ENCODE peak calls at places on chromosomes 12 and 14, in four cellular contexts. One of them, this sample, is unnamed.

GRCh38 chr14:29629839-29630238 is 297.8 kb downstream of the PRKD1 start:
- DNase-seq in cardiac muscle cell: peak; percentile 38
- DNase-seq in lower lobe of right lung: no peak
- DNase-seq in WTC11: no peak
- DNase-seq in this sample: no peak

GRCh38 chr12:52646613-52647012 is 5.4 kb downstream of the KRT2 start:
- DNase-seq in lower lobe of right lung: no peak
- DNase-seq in cardiac muscle cell: no peak
- DNase-seq in WTC11: peak; percentile 29
- DNase-seq in this sample: no peak

GRCh38 chr14:75310295-75311059 is 31.8 kb downstream of the FOS start:
- DNase-seq in cardiac muscle cell: peak; percentile 97
- DNase-seq in WTC11: peak; percentile 78
- DNase-seq in lower lobe of right lung: peak; percentile 85
- DNase-seq in this sample: peak; percentile 70

GRCh38 chr14:94882401-94882800 is 112.5 kb upstream of the GSC start:
- DNase-seq in lower lobe of right lung: no peak
- DNase-seq in cardiac muscle cell: no peak
- DNase-seq in WTC11: no peak
- DNase-seq in this sample: no peak

GRCh38 chr14:50067723-50068495 is 48.5 kb downstream of the VCPKMT start:
- DNase-seq in lower lobe of right lung: no peak
- DNase-seq in cardiac muscle cell: peak; percentile 71
- DNase-seq in WTC11: no peak
- DNase-seq in this sample: no peak

GRCh38 chr12:57049890-57050289 is at the start of gene MYO1A:
- DNase-seq in WTC11: no peak
- DNase-seq in cardiac muscle cell: peak; percentile 25
- DNase-seq in lower lobe of right lung: no peak
- DNase-seq in this sample: peak; percentile 40

GRCh38 chr14:86946446-86946845 is 1046.5 kb downstream of the GALC start:
- DNase-seq in lower lobe of right lung: no peak
- DNase-seq in cardiac muscle cell: no peak
- DNase-seq in WTC11: no peak
- DNase-seq in this sample: no peak

GRCh38 chr12:68293347-68293746 is 38.8 kb downstream of the MDM1 start:
- DNase-seq in lower lobe of right lung: no peak
- DNase-seq in cardiac muscle cell: no peak
- DNase-seq in WTC11: no peak
- DNase-seq in this sample: no peak

GRCh38 chr12:19131020-19131431 is 1.5 kb downstream of the PLEKHA5 start:
- DNase-seq in lower lobe of right lung: no peak
- DNase-seq in cardiac muscle cell: peak; percentile 52
- DNase-seq in WTC11: peak; percentile 29
- DNase-seq in this sample: peak; percentile 6

GRCh38 chr12:131929530-131930456 is 717 bp downstream of the PUS1 start:
- DNase-seq in WTC11: peak; percentile 47
- DNase-seq in lower lobe of right lung: no peak
- DNase-seq in cardiac muscle cell: peak; percentile 20
- DNase-seq in this sample: peak; percentile 41

GRCh38 chr12:131855521-131856142 is 27.4 kb downstream of the MMP17 start:
- DNase-seq in lower lobe of right lung: no peak
- DNase-seq in cardiac muscle cell: no peak
- DNase-seq in WTC11: no peak
- DNase-seq in this sample: no peak

GRCh38 chr12:96497800-96498199 is 8.4 kb downstream of the CFAP54 start:
- DNase-seq in lower lobe of right lung: no peak
- DNase-seq in WTC11: no peak
- DNase-seq in cardiac muscle cell: peak; percentile 37
- DNase-seq in this sample: no peak
- TF ChIP-seq CTCF in lower lobe of right lung: no peak
- TF ChIP-seq CTCF in WTC11: no peak
- TF ChIP-seq CTCF in cardiac muscle cell: no peak
- TF ChIP-seq CTCF in this sample: no peak

GRCh38 chr14:99121027-99121875 is 150.7 kb downstream of the BCL11B start:
- DNase-seq in cardiac muscle cell: no peak
- DNase-seq in WTC11: no peak
- DNase-seq in lower lobe of right lung: no peak
- DNase-seq in this sample: no peak

GRCh38 chr14:99120147-99121026 is 151.6 kb downstream of the BCL11B start:
- DNase-seq in cardiac muscle cell: no peak
- DNase-seq in lower lobe of right lung: no peak
- DNase-seq in WTC11: no peak
- DNase-seq in this sample: no peak

GRCh38 chr14:99123208-99123870 is 148.7 kb downstream of the BCL11B start:
- DNase-seq in WTC11: no peak
- DNase-seq in lower lobe of right lung: no peak
- DNase-seq in cardiac muscle cell: no peak
- DNase-seq in this sample: peak; percentile 1

GRCh38 chr14:99124482-99125104 is 147.4 kb downstream of the BCL11B start:
- DNase-seq in lower lobe of right lung: no peak
- DNase-seq in cardiac muscle cell: no peak
- DNase-seq in WTC11: no peak
- DNase-seq in this sample: peak; percentile 9

GRCh38 chr14:99122521-99123125 is 149.4 kb downstream of the BCL11B start:
- DNase-seq in WTC11: no peak
- DNase-seq in cardiac muscle cell: no peak
- DNase-seq in lower lobe of right lung: no peak
- DNase-seq in this sample: no peak
- TF ChIP-seq CTCF in WTC11: no peak
- TF ChIP-seq CTCF in cardiac muscle cell: no peak
- TF ChIP-seq CTCF in lower lobe of right lung: no peak
- TF ChIP-seq CTCF in this sample: no peak

GRCh38 chr14:24133730-24134129 is 2.3 kb upstream of the PSME1 start:
- DNase-seq in cardiac muscle cell: no peak
- DNase-seq in lower lobe of right lung: no peak
- DNase-seq in WTC11: no peak
- DNase-seq in this sample: no peak
- TF ChIP-seq CTCF in cardiac muscle cell: no peak
- TF ChIP-seq CTCF in lower lobe of right lung: no peak
- TF ChIP-seq CTCF in WTC11: no peak
- TF ChIP-seq CTCF in this sample: no peak

DNA sequence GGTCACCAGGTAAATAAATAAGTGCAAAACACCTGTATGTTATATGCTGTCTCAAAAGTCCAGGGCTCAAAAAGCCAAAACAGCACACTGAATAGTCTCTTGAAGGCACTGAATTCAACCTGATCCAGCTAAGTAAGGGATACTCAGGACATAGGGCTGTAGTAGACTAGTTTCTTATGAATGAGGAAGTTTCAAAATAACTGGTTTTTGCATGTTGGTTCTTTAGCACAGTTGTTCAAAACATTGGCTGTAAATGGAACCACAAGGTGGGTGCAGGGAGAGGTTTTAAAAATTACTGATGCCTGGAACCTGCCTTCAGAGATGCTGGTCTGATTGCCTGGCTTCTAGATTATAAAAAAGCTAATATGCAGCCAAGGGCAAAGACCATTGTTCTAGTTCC is 34.1 kb downstream of the NDUFA12 start:
- DNase-seq in WTC11: no peak
- DNase-seq in lower lobe of right lung: no peak
- DNase-seq in cardiac muscle cell: no peak
- DNase-seq in this sample: no peak
- TF ChIP-seq CTCF in WTC11: no peak
- TF ChIP-seq CTCF in lower lobe of right lung: no peak
- TF ChIP-seq CTCF in cardiac muscle cell: no peak
- TF ChIP-seq CTCF in this sample: no peak

DNA sequence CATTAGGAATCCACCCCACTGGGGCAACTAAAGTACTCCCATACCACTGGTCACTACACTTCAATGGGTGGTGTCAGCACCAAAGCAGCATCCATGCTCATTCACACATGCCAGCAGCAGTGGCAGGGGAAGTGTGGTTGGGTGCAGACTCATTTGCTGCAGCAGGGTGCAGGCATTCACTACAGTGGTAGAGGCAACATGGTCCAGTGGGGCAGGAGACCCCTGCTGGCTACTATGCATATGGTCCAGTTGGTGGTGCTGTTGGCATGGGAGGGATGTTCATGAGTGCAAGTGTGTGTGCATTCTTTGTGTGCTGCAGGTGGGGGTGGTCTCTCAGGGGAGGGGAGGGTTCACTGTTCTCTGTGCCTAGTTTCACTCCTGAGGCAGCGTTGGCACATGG is 908.4 kb upstream of the NOVA1 start:
- DNase-seq in lower lobe of right lung: no peak
- DNase-seq in cardiac muscle cell: no peak
- DNase-seq in WTC11: no peak
- DNase-seq in this sample: no peak
- TF ChIP-seq CTCF in lower lobe of right lung: no peak
- TF ChIP-seq CTCF in cardiac muscle cell: no peak
- TF ChIP-seq CTCF in WTC11: no peak
- TF ChIP-seq CTCF in this sample: no peak

DNA sequence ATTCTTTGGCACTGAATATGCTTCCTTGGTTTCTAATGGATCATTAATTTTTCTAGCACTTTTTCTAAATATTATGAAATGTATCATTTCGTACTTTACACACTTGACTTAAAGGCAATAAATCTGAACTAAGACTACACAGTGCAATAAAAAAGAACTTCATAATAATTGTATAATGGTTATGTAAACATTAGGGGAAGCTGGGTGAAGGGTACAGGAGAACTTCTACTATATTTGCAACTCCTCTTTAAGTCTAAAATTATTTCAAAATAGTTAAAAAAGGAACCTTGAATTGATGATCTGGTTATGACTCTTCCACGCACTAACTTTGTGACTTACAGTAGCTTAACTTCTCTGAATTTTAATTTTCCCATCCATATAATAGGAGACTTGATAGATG is 5.1 kb upstream of the NOVA1 start:
- DNase-seq in WTC11: no peak
- DNase-seq in lower lobe of right lung: no peak
- DNase-seq in cardiac muscle cell: no peak
- DNase-seq in this sample: no peak
- TF ChIP-seq CTCF in WTC11: no peak
- TF ChIP-seq CTCF in lower lobe of right lung: no peak
- TF ChIP-seq CTCF in cardiac muscle cell: no peak
- TF ChIP-seq CTCF in this sample: no peak

DNA sequence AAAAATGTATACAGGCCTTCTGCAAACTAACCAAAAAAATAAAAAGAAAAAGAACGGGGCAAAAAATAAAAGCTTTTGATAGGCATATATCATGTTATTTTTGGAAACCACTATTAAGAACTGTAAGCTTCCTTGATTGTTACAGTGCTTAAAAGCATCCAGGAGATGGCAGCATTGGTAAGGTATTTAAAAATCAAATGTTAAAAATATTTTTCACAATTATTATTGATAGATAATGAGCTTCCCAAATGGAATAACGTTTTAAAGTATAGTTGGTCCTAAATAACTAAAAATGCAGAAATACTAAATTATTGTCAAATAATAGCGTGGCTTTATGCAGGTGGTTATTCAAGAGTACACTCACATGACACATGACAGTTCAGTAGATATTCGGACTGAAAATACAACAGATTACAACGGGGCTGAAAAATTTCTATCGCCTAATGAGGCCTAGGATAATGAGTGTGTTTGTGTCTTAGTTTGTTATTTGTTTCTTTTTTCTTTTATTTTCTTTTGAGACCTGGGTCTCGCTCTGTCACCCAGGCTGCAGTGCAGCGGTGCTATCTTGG is 127.2 kb upstream of the ATF7IP start:
- DNase-seq in WTC11: no peak
- DNase-seq in lower lobe of right lung: no peak
- DNase-seq in cardiac muscle cell: peak; percentile 63
- DNase-seq in this sample: no peak
- TF ChIP-seq CTCF in WTC11: peak; percentile 50
- TF ChIP-seq CTCF in lower lobe of right lung: peak; percentile 80
- TF ChIP-seq CTCF in cardiac muscle cell: peak; percentile 54
- TF ChIP-seq CTCF in this sample: peak; percentile 56